ENCODE peak calls at places on chromosomes 11 and 22, in seven cellular contexts. H is K562, Q is HCT116, I is GM12878, Z is SK-N-SH, N is H1, P is HepG2. R is an unnamed sample.

GRCh38 chr11:17721242-17721999 is 2.0 kb downstream of the MYOD1 start:
- DNase-seq in Z (peak; percentile 62), I (no peak), P (no peak), H (no peak), N (no peak), Q (no peak), R (no peak)

GRCh38 chr11:42827845-42828244 is 484.0 kb upstream of the API5 start:
- DNase-seq in N (no peak), H (no peak), P (no peak), Z (no peak), I (no peak), Q (no peak), R (no peak)

GRCh38 chr11:131867457-131868257 is 497.2 kb downstream of the NTM start:
- DNase-seq in H (peak; percentile 1), N (peak; percentile 68), P (peak; percentile 20), Z (peak; percentile 70), I (no peak), Q (no peak), R (peak; percentile 89)

GRCh38 chr11:72753341-72754148 is 1.3 kb upstream of the ARAP1 start:
- DNase-seq in Z (no peak), H (peak; percentile 33), N (no peak), P (peak; percentile 35), I (no peak), Q (no peak), R (peak; percentile 37)

GRCh38 chr22:25818541-25818940 is 76.6 kb downstream of the MYO18B start:
- DNase-seq in N (no peak), P (no peak), I (no peak), Q (no peak), Z (no peak), H (no peak), R (no peak)

GRCh38 chr11:107549253-107549953 is 16.1 kb downstream of the ALKBH8 start:
- DNase-seq in Q (no peak), N (no peak), P (peak; percentile 29), H (peak; percentile 60), Z (peak; percentile 24), I (no peak), R (peak; percentile 65)

GRCh38 chr22:19522881-19523239 is 1.4 kb downstream of the CLDN5 start:
- DNase-seq in H (no peak), I (no peak), N (no peak), Q (no peak), P (no peak), Z (no peak), R (no peak)

GRCh38 chr22:39920134-39920743 is 19.4 kb downstream of the GRAP2 start:
- DNase-seq in Z (no peak), Q (no peak), I (no peak), N (no peak), H (peak; percentile 82), P (no peak), R (no peak)

GRCh38 chr11:119361056-119361787 is 14.7 kb upstream of the MFRP start:
- DNase-seq in N (no peak), Z (peak; percentile 26), H (peak; percentile 88), P (peak; percentile 38), Q (peak; percentile 79), I (no peak), R (peak; percentile 73)

GRCh38 chr11:109815529-109816105 is 277.6 kb upstream of the ZC3H12C start:
- DNase-seq in Q (no peak), H (no peak), P (no peak), Z (no peak), I (no peak), N (no peak), R (no peak)

GRCh38 chr11:74442601-74443000 is 24.7 kb downstream of the KCNE3 start:
- DNase-seq in Q (no peak), I (no peak), P (no peak), N (no peak), Z (no peak), H (no peak), R (no peak)

GRCh38 chr11:20034941-20035340 is 125.3 kb downstream of the DBX1 start:
- DNase-seq in H (no peak), P (no peak), Z (no peak), Q (no peak), N (no peak), I (no peak), R (no peak)

GRCh38 chr11:120547871-120548681 is 36.5 kb downstream of the GRIK4 start:
- DNase-seq in I (no peak), P (peak; percentile 91), N (no peak), Q (peak; percentile 75), H (no peak), Z (peak; percentile 90), R (peak; percentile 89)

GRCh38 chr11:102788334-102789035 is 8.1 kb upstream of the MMP10 start:
- DNase-seq in I (no peak), P (no peak), N (no peak), H (no peak), Q (no peak), Z (no peak), R (no peak)

GRCh38 chr22:47001288-47001687 is 238.8 kb downstream of the TBC1D22A start:
- DNase-seq in H (no peak), P (no peak), I (peak; percentile 59), Q (no peak), Z (no peak), N (no peak), R (no peak)

GRCh38 chr11:104256525-104256924 is 92.6 kb upstream of the PDGFD start:
- DNase-seq in H (no peak), I (no peak), P (no peak), Q (no peak), N (no peak), Z (no peak), R (no peak)

GRCh38 chr22:25774575-25775026 is 32.6 kb downstream of the MYO18B start:
- DNase-seq in H (no peak), Q (no peak), P (no peak), I (no peak), Z (peak; percentile 84), N (no peak), R (no peak)

GRCh38 chr11:121318848-121319834 is 26.6 kb downstream of the SC5D start:
- DNase-seq in H (peak; percentile 21), I (no peak), P (peak; percentile 30), Z (peak; percentile 68), Q (peak; percentile 32), N (no peak), R (peak; percentile 31)

GRCh38 chr11:67466367-67466766 is 2.7 kb downstream of the TMEM134 start:
- DNase-seq in H (no peak), Z (no peak), I (no peak), Q (no peak), N (no peak), P (no peak), R (no peak)
- TF ChIP-seq JUND in H (no peak), Z (no peak), I (no peak), Q (no peak), N (no peak), P (no peak), R (no peak)

GRCh38 chr11:1134848-1135445 is 22.8 kb upstream of the MUC5AC start:
- DNase-seq in I (no peak), Q (no peak), H (no peak), Z (no peak), N (no peak), P (no peak), R (no peak)

GRCh38 chr11:1139441-1140066 is 18.2 kb upstream of the MUC5AC start:
- DNase-seq in P (no peak), N (no peak), Q (no peak), H (no peak), I (no peak), Z (no peak), R (no peak)

GRCh38 chr11:1140642-1141490 is 16.9 kb upstream of the MUC5AC start:
- DNase-seq in Z (no peak), P (no peak), Q (no peak), H (no peak), I (no peak), N (no peak), R (no peak)

DNA sequence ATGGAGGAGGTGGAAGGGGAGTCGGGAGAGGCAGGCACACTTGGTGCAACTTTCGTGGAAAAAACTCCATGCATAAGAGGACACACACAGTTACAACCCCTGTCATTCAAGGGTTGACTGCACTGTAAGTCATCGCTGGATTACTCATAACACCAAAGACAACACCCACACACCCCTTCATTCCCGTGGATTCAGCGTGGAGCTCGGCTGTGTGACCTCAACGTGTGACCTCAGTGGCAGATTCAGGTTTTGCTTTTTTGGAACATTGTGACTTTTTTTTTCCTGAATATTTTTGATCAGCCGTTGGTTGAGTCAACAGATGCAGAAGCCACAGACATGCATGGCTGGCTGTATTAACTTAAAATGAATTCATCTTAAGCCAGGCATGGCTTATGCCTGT is 19.7 kb upstream of the MUC5AC start:
- DNase-seq in I (no peak), H (no peak), Q (no peak), N (no peak), P (no peak), Z (no peak), R (no peak)
- TF ChIP-seq JUND in I (no peak), H (no peak), Q (no peak), N (no peak), P (no peak), Z (no peak), R (no peak)

DNA sequence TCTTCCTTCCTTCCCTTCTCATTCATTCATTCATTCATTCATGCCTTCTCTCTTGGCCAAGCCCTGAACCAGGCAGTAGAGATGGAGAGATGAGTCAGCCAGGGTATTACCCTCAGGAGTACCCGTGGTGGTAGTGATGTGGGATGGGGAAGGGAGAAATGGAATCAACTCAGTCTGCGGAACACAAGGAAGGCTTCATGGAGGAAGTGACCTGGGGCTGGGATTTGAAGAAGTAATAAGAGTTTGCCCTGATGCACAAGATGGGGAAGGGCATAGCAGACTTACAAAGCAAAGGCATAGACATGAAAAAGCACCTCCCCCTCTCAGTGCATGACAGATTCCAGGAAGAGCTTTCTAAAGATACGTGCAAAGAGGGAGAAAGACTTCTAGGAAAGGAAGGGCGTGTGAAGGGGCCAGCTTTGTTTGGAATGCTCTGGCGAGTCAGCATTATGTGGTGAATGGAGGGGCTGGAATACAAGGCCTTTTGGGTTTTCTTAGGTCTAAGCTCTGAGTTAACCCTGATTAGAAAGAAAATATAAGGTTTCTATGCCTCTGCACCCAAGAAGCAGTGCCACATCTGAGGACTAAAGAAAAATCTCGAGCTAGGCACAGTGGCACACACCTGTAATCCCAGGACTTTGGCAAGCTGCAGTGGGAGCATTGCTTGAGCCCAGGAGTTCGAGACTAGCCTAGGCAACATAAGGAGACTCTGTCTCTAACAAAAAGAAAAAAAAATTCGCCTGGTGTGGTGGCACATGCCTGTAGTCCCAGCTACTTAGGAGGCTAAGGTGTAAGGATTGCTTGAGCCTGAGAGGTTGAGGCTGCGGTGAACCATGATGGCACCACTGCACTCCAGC is 36.4 kb upstream of the ACER3 start:
- DNase-seq in I (no peak), Q (peak; percentile 22), Z (no peak), N (no peak), P (no peak), H (peak; percentile 91), R (no peak)
- TF ChIP-seq JUND in I (no peak), Q (no peak), Z (no peak), N (no peak), P (no peak), H (peak; percentile 1), R (no peak)

DNA sequence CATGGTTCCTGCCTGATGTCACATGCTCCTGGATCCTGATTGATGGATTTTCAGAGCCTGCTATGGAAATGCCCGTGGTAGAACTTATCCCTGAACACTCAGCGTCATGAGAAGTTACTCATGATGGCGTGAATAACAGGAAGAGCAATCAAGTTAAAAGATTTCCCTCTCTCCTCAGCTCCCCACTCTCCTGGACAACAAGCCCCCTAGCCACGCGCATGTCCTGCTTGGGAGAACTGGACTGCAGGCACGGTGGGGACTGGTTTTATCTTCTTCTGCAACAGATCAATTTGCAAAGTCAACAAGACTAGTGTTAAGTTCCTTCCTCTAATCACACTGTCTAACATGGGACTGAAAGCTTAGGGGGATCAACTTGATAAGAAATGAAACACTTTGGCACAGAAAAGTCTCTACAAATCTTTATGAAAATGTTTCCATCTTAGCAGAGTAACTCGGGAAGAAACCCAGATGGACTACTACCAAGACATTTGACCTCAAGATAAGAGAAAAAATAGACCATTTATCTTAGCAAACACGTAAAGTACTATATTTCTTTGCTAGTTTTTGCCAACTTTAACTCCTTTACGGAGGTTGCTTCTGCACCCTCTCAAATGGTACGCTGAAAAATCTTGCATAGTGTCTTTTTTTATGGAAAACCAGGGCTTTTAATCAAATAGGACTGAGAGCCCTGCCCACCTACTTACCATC is 27.5 kb downstream of the POU2AF1 start:
- DNase-seq in H (no peak), P (no peak), N (no peak), Z (no peak), Q (no peak), I (no peak), R (no peak)
- TF ChIP-seq JUND in H (no peak), P (no peak), N (no peak), Z (no peak), Q (no peak), I (no peak), R (no peak)

R was measured in T47D.